ENCODE peak calls at places on chromosome 10, in five cellular contexts. O, L, G, Z and K are unnamed samples.

GRCh38 chr10:126533644-126534043 is 136.8 kb downstream of the C10orf90 start:
- DNase-seq in O (no peak), L (no peak), G (no peak), Z (no peak), K (no peak)

GRCh38 chr10:15122477-15123030 is 25.4 kb downstream of the RPP38 start:
- DNase-seq in O (no peak), L (no peak), G (no peak), Z (no peak), K (no peak)

GRCh38 chr10:46272863-46273415 is 13.9 kb upstream of the ANTXRL start:
- DNase-seq in O (peak), L (no peak), G (no peak), Z (no peak), K (no peak)

GRCh38 chr10:50846753-50847152 is 38.7 kb downstream of the A1CF start:
- DNase-seq in O (no peak), L (no peak), G (no peak), Z (no peak), K (no peak)

GRCh38 chr10:73113543-73113942 is 3.3 kb downstream of the NUDT13 start:
- DNase-seq in O (no peak), L (no peak), G (no peak), Z (no peak), K (no peak)

GRCh38 chr10:102342462-102342861 is 53.0 kb upstream of the NFKB2 start:
- DNase-seq in O (no peak), L (no peak), G (peak), Z (no peak), K (no peak)

GRCh38 chr10:70890917-70891431 is 2.6 kb upstream of the PCBD1 start:
- DNase-seq in O (peak), L (no peak), G (peak), Z (no peak), K (no peak)

GRCh38 chr10:46560381-46560780 is 3.9 kb upstream of the GPRIN2 start:
- DNase-seq in O (no peak), L (no peak), G (peak), Z (peak), K (no peak)

GRCh38 chr10:103451091-103451801 is 924 bp downstream of the CALHM2 start:
- DNase-seq in O (peak), L (peak), G (no peak), Z (peak), K (peak)

GRCh38 chr10:129741978-129742741 is 221.9 kb downstream of the EBF3 start:
- DNase-seq in O (no peak), L (no peak), G (no peak), Z (no peak), K (no peak)

GRCh38 chr10:73780966-73781365 is 882 bp upstream of the CHCHD1 start:
- DNase-seq in O (no peak), L (no peak), G (no peak), Z (no peak), K (no peak)

GRCh38 chr10:27512548-27512947 is 8.4 kb downstream of the RAB18 start:
- DNase-seq in O (no peak), L (no peak), G (no peak), Z (no peak), K (no peak)

GRCh38 chr10:43078986-43079273 is 2.1 kb downstream of the RET start:
- DNase-seq in O (no peak), L (no peak), G (peak), Z (no peak), K (peak)

GRCh38 chr10:95133997-95134396 is 60.0 kb upstream of the ACSM6 start:
- DNase-seq in O (no peak), L (no peak), G (peak), Z (no peak), K (no peak)

GRCh38 chr10:3126741-3127342 is 45.7 kb downstream of the PITRM1 start:
- DNase-seq in O (no peak), L (no peak), G (peak), Z (no peak), K (no peak)

GRCh38 chr10:97013568-97013967 is 172.2 kb downstream of the SLIT1 start:
- DNase-seq in O (no peak), L (no peak), G (no peak), Z (no peak), K (no peak)

GRCh38 chr10:47260505-47261111 is 39.4 kb upstream of the GDF10 start:
- DNase-seq in O (no peak), L (no peak), G (peak), Z (no peak), K (no peak)

GRCh38 chr10:95881316-95881715 is 26.5 kb upstream of the CC2D2B start:
- DNase-seq in O (no peak), L (no peak), G (no peak), Z (no peak), K (no peak)

GRCh38 chr10:19930936-19931859 is 115.0 kb downstream of the PLXDC2 start:
- DNase-seq in O (peak), L (no peak), G (peak), Z (no peak), K (no peak)

GRCh38 chr10:30751678-30752331 is 122.3 kb upstream of the LYZL2 start:
- DNase-seq in O (peak), L (no peak), G (peak), Z (peak), K (peak)

GRCh38 chr10:130824230-130825014 is 487.1 kb downstream of the TCERG1L start:
- DNase-seq in O (no peak), L (no peak), G (no peak), Z (no peak), K (no peak)

GRCh38 chr10:86815640-86816039 is 59.2 kb downstream of the BMPR1A start:
- DNase-seq in O (no peak), L (no peak), G (no peak), Z (no peak), K (no peak)

GRCh38 chr10:11715815-11716494 is 26.2 kb upstream of the ECHDC3 start:
- DNase-seq in O (no peak), L (no peak), G (no peak), Z (no peak), K (peak)

GRCh38 chr10:21694646-21695045 is 160.6 kb downstream of the MLLT10 start:
- DNase-seq in O (no peak), L (no peak), G (no peak), Z (no peak), K (no peak)

GRCh38 chr10:89773081-89773480 is 71.7 kb downstream of the KIF20B start:
- DNase-seq in O (no peak), L (no peak), G (no peak), Z (no peak), K (no peak)

GRCh38 chr10:33332183-33333031 is 2.1 kb downstream of the NRP1 start:
- DNase-seq in O (no peak), L (no peak), G (no peak), Z (no peak), K (no peak)

GRCh38 chr10:86979296-86979818 is 11.1 kb downstream of the ADIRF start:
- DNase-seq in O (no peak), L (no peak), G (no peak), Z (no peak), K (no peak)

GRCh38 chr10:119706521-119707278 is 19.1 kb upstream of the INPP5F start:
- DNase-seq in O (no peak), L (no peak), G (peak), Z (no peak), K (no peak)

GRCh38 chr10:97186911-97187310 is 1.2 kb upstream of the SLIT1 start:
- DNase-seq in O (no peak), L (no peak), G (no peak), Z (no peak), K (no peak)

GRCh38 chr10:9621216-9621615 is 1396.5 kb upstream of the CELF2 start:
- DNase-seq in O (no peak), L (no peak), G (no peak), Z (no peak), K (no peak)

GRCh38 chr10:112996462-112996861 is 46.4 kb downstream of the TCF7L2 start:
- DNase-seq in O (no peak), L (no peak), G (no peak), Z (no peak), K (no peak)

GRCh38 chr10:70334526-70335245 is 47.7 kb downstream of the LRRC20 start:
- DNase-seq in O (no peak), L (no peak), G (no peak), Z (no peak), K (no peak)

GRCh38 chr10:70962686-70963085 is 74.3 kb upstream of the PCBD1 start:
- DNase-seq in O (no peak), L (no peak), G (no peak), Z (no peak), K (no peak)

GRCh38 chr10:132516771-132517725 is 20.5 kb upstream of the INPP5A start:
- DNase-seq in O (peak), L (peak), G (peak), Z (no peak), K (peak)

GRCh38 chr10:101564490-101564991 is 23.5 kb downstream of the POLL start:
- DNase-seq in O (peak), L (no peak), G (peak), Z (no peak), K (no peak)

GRCh38 chr10:102837230-102837721 is at the start of gene CYP17A1:
- DNase-seq in O (peak), L (no peak), G (no peak), Z (no peak), K (no peak)

GRCh38 chr10:99631496-99631895 is 11.3 kb upstream of the SLC25A28 start:
- DNase-seq in O (no peak), L (no peak), G (no peak), Z (no peak), K (no peak)

GRCh38 chr10:36463390-36463789 is 662.0 kb upstream of the ANKRD30A start:
- DNase-seq in O (no peak), L (no peak), G (no peak), Z (no peak), K (no peak)

DNA sequence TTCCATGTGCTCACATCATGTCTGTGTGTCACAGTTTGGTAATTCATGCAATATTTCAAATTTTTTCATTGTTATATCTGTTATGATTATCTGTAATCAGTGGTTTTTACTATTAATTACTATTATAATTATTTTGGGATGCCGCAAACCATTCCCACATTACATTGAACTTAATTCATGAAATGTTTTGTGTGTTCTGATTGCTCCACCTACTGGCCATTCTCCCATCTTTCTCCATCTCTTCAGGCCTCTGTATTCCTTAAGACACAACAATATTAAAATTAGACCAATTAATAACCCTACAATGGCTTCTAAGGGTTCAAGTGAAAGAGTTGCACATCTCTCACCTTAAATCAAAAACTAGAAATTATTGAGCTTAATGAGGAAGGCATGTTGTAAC is 398.5 kb downstream of the PCDH15 start:
- DNase-seq in O (no peak), L (no peak), G (peak), Z (no peak), K (peak)
- TF ChIP-seq CTCF in O (no peak), L (no peak), G (peak), Z (no peak), K (peak)

GRCh38 chr10:66215005-66215404 is 710.8 kb upstream of the LRRTM3 start:
- DNase-seq in O (no peak), L (no peak), G (no peak), Z (no peak), K (peak)
- TF ChIP-seq CTCF in O (no peak), L (no peak), G (no peak), Z (no peak), K (no peak)

DNA sequence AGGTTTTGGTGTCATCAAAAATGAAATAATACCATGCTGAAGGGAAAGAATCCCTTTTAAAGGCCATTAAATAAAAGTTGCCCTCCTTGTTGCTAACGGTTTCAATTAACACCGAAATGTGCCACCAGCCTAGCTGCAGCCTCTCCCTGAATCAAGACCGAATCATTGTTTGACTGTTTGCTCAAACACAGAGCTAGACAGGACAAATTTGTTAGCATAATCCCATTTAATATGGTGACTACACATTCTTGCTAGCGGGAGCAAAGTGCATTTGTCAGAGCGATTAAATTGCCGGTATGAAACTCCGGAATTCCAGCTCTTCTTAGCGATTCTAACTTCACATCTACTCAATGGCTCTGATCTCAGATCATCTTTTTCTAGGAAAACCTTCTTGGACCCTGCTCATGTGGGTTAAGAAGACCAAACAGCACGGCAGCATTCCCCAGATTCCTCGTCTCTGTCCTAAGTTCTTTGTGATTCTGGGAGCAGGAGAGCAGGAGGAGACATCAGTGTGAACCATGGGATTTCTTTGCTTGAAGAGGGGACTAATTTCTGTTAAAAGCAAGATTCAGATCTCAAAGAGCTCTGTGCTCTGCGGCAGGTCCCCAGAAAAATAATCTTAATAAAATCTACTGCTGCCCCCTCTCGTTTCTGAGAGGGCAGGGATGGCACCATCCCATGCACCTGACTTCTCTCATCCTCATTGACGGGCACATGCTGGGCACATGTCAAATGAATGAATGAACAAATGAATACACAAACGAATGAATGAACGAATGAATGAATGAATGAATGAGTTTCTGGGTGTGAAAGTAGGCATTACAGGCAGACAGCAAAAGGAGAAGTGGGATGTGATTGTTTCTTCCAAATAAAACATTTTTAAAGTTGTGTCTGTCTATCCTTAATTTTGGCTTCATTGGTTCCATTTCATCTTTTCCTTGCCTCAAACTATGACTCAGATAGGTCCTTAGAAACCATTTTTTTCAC is 397.9 kb upstream of the PRKCQ start:
- DNase-seq in O (no peak), L (no peak), G (no peak), Z (no peak), K (no peak)
- TF ChIP-seq CTCF in O (no peak), L (no peak), G (no peak), Z (no peak), K (no peak)

GRCh38 chr10:118042827-118043242 is 3.9 kb downstream of the RAB11FIP2 start:
- DNase-seq in O (no peak), L (no peak), G (no peak), Z (no peak), K (no peak)

GRCh38 chr10:118047363-118047719 is 600 bp upstream of the RAB11FIP2 start:
- DNase-seq in O (peak), L (no peak), G (no peak), Z (no peak), K (no peak)

GRCh38 chr10:118045842-118046490 is 775 bp downstream of the RAB11FIP2 start:
- DNase-seq in O (peak), L (peak), G (peak), Z (peak), K (peak)

GRCh38 chr10:118045154-118045841 is 1.4 kb downstream of the RAB11FIP2 start:
- DNase-seq in O (no peak), L (no peak), G (no peak), Z (no peak), K (no peak)

DNA sequence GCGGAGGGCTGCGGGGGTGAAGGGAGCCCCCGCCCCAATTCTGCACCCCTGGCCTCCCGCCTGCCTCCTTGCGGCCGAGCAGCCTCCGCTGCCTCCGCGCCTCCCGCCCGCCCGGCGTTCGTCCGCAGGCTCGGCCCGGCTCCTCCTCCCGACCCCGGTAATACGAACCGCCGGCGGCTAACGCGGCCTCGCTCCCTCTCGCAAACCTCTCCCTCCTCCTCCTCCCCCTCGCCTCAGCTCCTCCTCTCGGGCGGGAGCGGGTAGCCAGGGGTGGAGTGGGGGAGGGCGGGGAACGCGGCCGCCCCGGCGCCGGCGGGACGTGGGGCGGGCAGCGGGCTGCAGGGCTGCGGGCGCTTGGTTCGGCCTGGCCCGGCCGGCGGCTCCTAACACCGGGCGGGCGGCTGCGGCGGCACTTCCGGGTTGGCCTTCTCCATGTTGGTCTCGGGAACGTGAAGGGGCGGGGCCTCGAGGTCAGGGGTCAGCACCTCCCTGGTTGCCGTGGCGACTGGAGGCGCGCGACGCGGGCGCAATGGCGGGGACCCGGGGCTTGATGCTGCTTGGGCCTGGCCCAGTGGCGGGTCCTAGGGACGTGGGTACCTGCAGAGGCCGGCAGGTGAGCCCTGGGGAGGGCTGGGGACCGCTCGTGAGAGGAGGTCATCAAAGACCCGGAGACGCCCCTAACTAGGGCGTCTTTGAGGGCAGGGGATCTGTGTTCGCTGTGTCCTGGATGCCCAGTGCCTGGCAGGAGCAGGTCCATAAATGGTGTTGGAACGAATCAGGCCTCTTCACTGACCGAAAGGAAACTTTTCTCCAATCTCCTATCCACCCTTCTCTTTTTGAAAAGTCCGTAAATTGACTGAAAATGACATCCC is at the start of gene RAB11FIP2:
- DNase-seq in O (peak), L (peak), G (peak), Z (peak), K (peak)
- TF ChIP-seq CTCF in O (peak), L (no peak), G (peak), Z (no peak), K (no peak)